ENCODE peak calls at places on chromosomes 16 and 17, in ten cellular contexts. One of them, this sample, is unnamed. For H3K4me1, the result is how much of the 10 kb centered on the place peaks cover.

GRCh38 chr16:17476414-17477259 is 5.9 kb upstream of the XYLT1 start:
- DNase-seq in K562: peak
- DNase-seq in fibroblast of lung: peak
- DNase-seq in ascending aorta: no peak
- DNase-seq in adrenal gland: peak
- DNase-seq in heart right ventricle: no peak
- DNase-seq in mesenchymal stem cell: no peak
- DNase-seq in ovary: peak
- DNase-seq in pancreas: peak
- DNase-seq in psoas muscle: no peak
- DNase-seq in this sample: no peak

GRCh38 chr17:55635253-55635766 is 87.4 kb downstream of the TMEM100 start:
- DNase-seq in heart right ventricle: no peak
- DNase-seq in K562: no peak
- DNase-seq in pancreas: no peak
- DNase-seq in adrenal gland: no peak
- DNase-seq in mesenchymal stem cell: no peak
- DNase-seq in fibroblast of lung: peak
- DNase-seq in psoas muscle: no peak
- DNase-seq in ovary: no peak
- DNase-seq in ascending aorta: no peak
- DNase-seq in this sample: no peak

GRCh38 chr17:62897706-62898105 is 68.3 kb upstream of the TANC2 start:
- DNase-seq in heart right ventricle: no peak
- DNase-seq in mesenchymal stem cell: no peak
- DNase-seq in pancreas: no peak
- DNase-seq in ascending aorta: no peak
- DNase-seq in adrenal gland: no peak
- DNase-seq in fibroblast of lung: no peak
- DNase-seq in K562: no peak
- DNase-seq in ovary: no peak
- DNase-seq in psoas muscle: no peak
- DNase-seq in this sample: no peak

GRCh38 chr17:80662557-80662956 is 117.9 kb downstream of the RPTOR start:
- DNase-seq in fibroblast of lung: no peak
- DNase-seq in pancreas: no peak
- DNase-seq in ascending aorta: no peak
- DNase-seq in adrenal gland: no peak
- DNase-seq in psoas muscle: no peak
- DNase-seq in K562: no peak
- DNase-seq in ovary: no peak
- DNase-seq in heart right ventricle: no peak
- DNase-seq in mesenchymal stem cell: no peak
- DNase-seq in this sample: no peak

GRCh38 chr17:44044092-44044491 is 22.4 kb downstream of the LSM12 start:
- DNase-seq in K562: no peak
- DNase-seq in fibroblast of lung: peak
- DNase-seq in psoas muscle: no peak
- DNase-seq in ovary: no peak
- DNase-seq in ascending aorta: no peak
- DNase-seq in pancreas: no peak
- DNase-seq in heart right ventricle: no peak
- DNase-seq in adrenal gland: no peak
- DNase-seq in mesenchymal stem cell: peak
- DNase-seq in this sample: no peak

GRCh38 chr17:32104158-32104557 is 38.1 kb upstream of the RHOT1 start:
- DNase-seq in fibroblast of lung: no peak
- DNase-seq in ovary: no peak
- DNase-seq in mesenchymal stem cell: no peak
- DNase-seq in ascending aorta: no peak
- DNase-seq in heart right ventricle: no peak
- DNase-seq in pancreas: no peak
- DNase-seq in K562: no peak
- DNase-seq in psoas muscle: no peak
- DNase-seq in adrenal gland: peak
- DNase-seq in this sample: no peak

GRCh38 chr16:1279945-1280589 is 24.2 kb downstream of the TPSD1 start:
- DNase-seq in fibroblast of lung: no peak
- DNase-seq in ascending aorta: no peak
- DNase-seq in adrenal gland: no peak
- DNase-seq in heart right ventricle: no peak
- DNase-seq in pancreas: no peak
- DNase-seq in K562: no peak
- DNase-seq in ovary: no peak
- DNase-seq in mesenchymal stem cell: no peak
- DNase-seq in psoas muscle: no peak
- DNase-seq in this sample: no peak

GRCh38 chr16:66695935-66696668 is 441 bp downstream of the CMTM4 start:
- DNase-seq in fibroblast of lung: no peak
- DNase-seq in mesenchymal stem cell: no peak
- DNase-seq in ovary: peak
- DNase-seq in K562: peak
- DNase-seq in heart right ventricle: peak
- DNase-seq in adrenal gland: peak
- DNase-seq in ascending aorta: peak
- DNase-seq in psoas muscle: peak
- DNase-seq in pancreas: peak
- DNase-seq in this sample: no peak

GRCh38 chr17:29111816-29112499 is 68.2 kb downstream of the MYO18A start:
- DNase-seq in fibroblast of lung: peak
- DNase-seq in ascending aorta: peak
- DNase-seq in heart right ventricle: peak
- DNase-seq in ovary: peak
- DNase-seq in adrenal gland: peak
- DNase-seq in pancreas: peak
- DNase-seq in K562: peak
- DNase-seq in mesenchymal stem cell: peak
- DNase-seq in psoas muscle: peak
- DNase-seq in this sample: no peak

GRCh38 chr17:1005361-1005946 is 8.5 kb downstream of the TIMM22 start:
- DNase-seq in adrenal gland: peak
- DNase-seq in K562: no peak
- DNase-seq in psoas muscle: peak
- DNase-seq in ascending aorta: peak
- DNase-seq in mesenchymal stem cell: no peak
- DNase-seq in heart right ventricle: peak
- DNase-seq in ovary: peak
- DNase-seq in fibroblast of lung: peak
- DNase-seq in pancreas: peak
- DNase-seq in this sample: no peak

GRCh38 chr17:78129385-78130079 is 977 bp upstream of the TMC6 start:
- DNase-seq in pancreas: peak
- DNase-seq in adrenal gland: no peak
- DNase-seq in fibroblast of lung: no peak
- DNase-seq in ascending aorta: no peak
- DNase-seq in psoas muscle: no peak
- DNase-seq in mesenchymal stem cell: no peak
- DNase-seq in heart right ventricle: peak
- DNase-seq in K562: no peak
- DNase-seq in ovary: no peak
- DNase-seq in this sample: no peak

GRCh38 chr17:76262732-76263344 is 2.3 kb upstream of the UBALD2 start:
- DNase-seq in fibroblast of lung: no peak
- DNase-seq in ovary: no peak
- DNase-seq in ascending aorta: no peak
- DNase-seq in psoas muscle: peak
- DNase-seq in adrenal gland: no peak
- DNase-seq in mesenchymal stem cell: peak
- DNase-seq in pancreas: peak
- DNase-seq in heart right ventricle: no peak
- DNase-seq in K562: no peak
- DNase-seq in this sample: no peak

GRCh38 chr17:79850571-79851460 is 11.6 kb upstream of the CBX4 start:
- DNase-seq in fibroblast of lung: peak
- DNase-seq in heart right ventricle: no peak
- DNase-seq in mesenchymal stem cell: peak
- DNase-seq in ascending aorta: no peak
- DNase-seq in psoas muscle: no peak
- DNase-seq in pancreas: no peak
- DNase-seq in ovary: no peak
- DNase-seq in K562: peak
- DNase-seq in adrenal gland: no peak
- DNase-seq in this sample: no peak

GRCh38 chr17:79082311-79083190 is 7.9 kb downstream of the ENGASE start:
- DNase-seq in pancreas: peak
- DNase-seq in adrenal gland: peak
- DNase-seq in ascending aorta: no peak
- DNase-seq in K562: peak
- DNase-seq in mesenchymal stem cell: peak
- DNase-seq in heart right ventricle: peak
- DNase-seq in fibroblast of lung: peak
- DNase-seq in psoas muscle: peak
- DNase-seq in ovary: no peak
- DNase-seq in this sample: no peak

GRCh38 chr17:57875109-57876022 is 25.5 kb upstream of the MRPS23 start:
- DNase-seq in fibroblast of lung: peak
- DNase-seq in K562: peak
- DNase-seq in ovary: peak
- DNase-seq in psoas muscle: peak
- DNase-seq in adrenal gland: peak
- DNase-seq in heart right ventricle: peak
- DNase-seq in pancreas: no peak
- DNase-seq in mesenchymal stem cell: peak
- DNase-seq in ascending aorta: peak
- DNase-seq in this sample: no peak
- H3K4me1 ChIP-seq in fibroblast of lung: half or more
- H3K4me1 ChIP-seq in K562: under half
- H3K4me1 ChIP-seq in ovary: under half
- H3K4me1 ChIP-seq in psoas muscle: half or more
- H3K4me1 ChIP-seq in adrenal gland: under half
- H3K4me1 ChIP-seq in heart right ventricle: under half
- H3K4me1 ChIP-seq in pancreas: under half
- H3K4me1 ChIP-seq in mesenchymal stem cell: half or more
- H3K4me1 ChIP-seq in ascending aorta: half or more
- H3K4me1 ChIP-seq in this sample: half or more

DNA sequence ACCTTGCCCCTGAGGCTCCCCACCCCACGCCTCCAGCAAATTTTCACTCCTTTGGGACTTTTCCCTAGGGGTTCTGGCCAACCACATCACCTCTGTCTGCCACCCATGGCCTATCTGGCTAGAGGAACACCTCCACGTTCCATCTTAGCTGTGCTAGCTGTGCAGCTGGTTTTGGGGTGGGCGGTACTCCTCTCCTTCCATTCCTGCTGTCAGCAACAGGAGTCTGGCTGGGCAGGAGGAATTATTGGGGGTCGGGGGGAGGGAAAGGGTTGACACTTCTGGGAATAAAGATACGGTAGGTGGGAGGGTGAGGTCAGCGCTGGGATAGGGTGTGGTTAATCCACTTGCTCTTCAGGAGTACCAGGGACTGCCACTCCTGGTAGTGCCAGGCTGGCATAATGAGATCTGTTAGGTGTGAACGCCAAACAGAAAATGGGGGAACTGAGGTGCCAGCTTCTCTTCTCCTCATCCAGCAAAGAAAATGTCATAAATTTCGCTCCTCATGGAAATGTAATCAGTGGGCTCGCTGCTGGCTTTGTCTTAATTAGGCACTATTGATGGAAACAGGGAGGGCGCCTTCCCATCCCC is 1.2 kb upstream of the DNAH2 start:
- DNase-seq in heart right ventricle: no peak
- DNase-seq in fibroblast of lung: no peak
- DNase-seq in psoas muscle: no peak
- DNase-seq in pancreas: no peak
- DNase-seq in K562: no peak
- DNase-seq in adrenal gland: no peak
- DNase-seq in ovary: no peak
- DNase-seq in ascending aorta: no peak
- DNase-seq in mesenchymal stem cell: no peak
- DNase-seq in this sample: no peak
- H3K27ac ChIP-seq in heart right ventricle: peak
- H3K27ac ChIP-seq in fibroblast of lung: no peak
- H3K27ac ChIP-seq in psoas muscle: no peak
- H3K27ac ChIP-seq in pancreas: no peak
- H3K27ac ChIP-seq in K562: no peak
- H3K27ac ChIP-seq in adrenal gland: no peak
- H3K27ac ChIP-seq in ovary: no peak
- H3K27ac ChIP-seq in ascending aorta: no peak
- H3K27ac ChIP-seq in mesenchymal stem cell: peak
- H3K27ac ChIP-seq in this sample: peak

DNA sequence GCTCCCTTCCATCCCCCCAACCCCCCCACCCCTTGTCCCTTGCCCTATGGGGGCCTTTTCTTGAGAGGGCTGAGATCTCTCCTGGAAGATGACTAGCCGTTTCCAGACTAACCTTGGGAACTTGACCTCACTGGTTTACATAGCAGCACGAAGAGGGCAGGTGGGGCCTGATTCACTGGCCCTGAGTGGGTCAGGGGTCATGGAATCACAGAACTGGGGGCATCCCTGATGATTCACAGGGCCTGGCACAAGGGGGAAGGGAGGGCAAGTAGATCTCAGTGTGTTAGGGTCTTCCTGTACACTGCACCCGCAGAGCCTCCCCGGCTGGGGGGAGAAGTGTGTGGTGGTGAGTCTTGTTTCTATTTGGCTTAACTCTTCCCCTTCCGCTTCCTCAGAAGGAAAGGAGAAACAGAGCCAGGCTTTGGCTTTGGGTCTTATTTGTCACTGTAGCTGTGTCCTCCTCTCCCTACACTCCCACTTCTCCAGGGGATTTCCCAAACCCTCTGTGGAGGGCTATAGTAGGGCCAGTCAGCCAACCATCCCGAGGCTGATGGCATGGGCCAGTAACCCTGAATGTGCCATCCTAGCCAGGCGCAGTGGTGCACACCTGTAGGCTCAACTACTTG is 3.7 kb downstream of the STARD3 start:
- DNase-seq in fibroblast of lung: no peak
- DNase-seq in ascending aorta: no peak
- DNase-seq in adrenal gland: no peak
- DNase-seq in mesenchymal stem cell: peak
- DNase-seq in heart right ventricle: no peak
- DNase-seq in K562: no peak
- DNase-seq in psoas muscle: no peak
- DNase-seq in ovary: no peak
- DNase-seq in pancreas: no peak
- DNase-seq in this sample: no peak
- H3K4me1 ChIP-seq in fibroblast of lung: under half
- H3K4me1 ChIP-seq in ascending aorta: under half
- H3K4me1 ChIP-seq in adrenal gland: half or more
- H3K4me1 ChIP-seq in mesenchymal stem cell: half or more
- H3K4me1 ChIP-seq in heart right ventricle: under half
- H3K4me1 ChIP-seq in K562: half or more
- H3K4me1 ChIP-seq in psoas muscle: half or more
- H3K4me1 ChIP-seq in ovary: under half
- H3K4me1 ChIP-seq in pancreas: under half
- H3K4me1 ChIP-seq in this sample: half or more

GRCh38 chr16:50154369-50154947 is 1.4 kb downstream of the TENT4B start:
- DNase-seq in ascending aorta: no peak
- DNase-seq in pancreas: no peak
- DNase-seq in adrenal gland: peak
- DNase-seq in psoas muscle: no peak
- DNase-seq in fibroblast of lung: no peak
- DNase-seq in mesenchymal stem cell: no peak
- DNase-seq in heart right ventricle: no peak
- DNase-seq in ovary: no peak
- DNase-seq in K562: peak
- DNase-seq in this sample: no peak
- H3K27ac ChIP-seq in ascending aorta: peak
- H3K27ac ChIP-seq in pancreas: peak
- H3K27ac ChIP-seq in adrenal gland: peak
- H3K27ac ChIP-seq in psoas muscle: peak
- H3K27ac ChIP-seq in fibroblast of lung: peak
- H3K27ac ChIP-seq in mesenchymal stem cell: no peak
- H3K27ac ChIP-seq in heart right ventricle: peak
- H3K27ac ChIP-seq in ovary: peak
- H3K27ac ChIP-seq in K562: peak
- H3K27ac ChIP-seq in this sample: peak

This sample was measured in esophagus muscularis mucosa.